ENCODE peak calls at places on chromosome X, in ten cellular contexts. One of them, this sample, is unnamed.

GRCh38 chrX:22247169-22247568 is 25.5 kb upstream of the CBLL2 start:
- DNase-seq in H1: no peak
- DNase-seq in neural crest cell: no peak
- DNase-seq in GM12865: no peak
- DNase-seq in choroid plexus epithelial cell: peak; percentile 48
- DNase-seq in CD14-positive monocyte: no peak
- DNase-seq in psoas muscle: no peak
- DNase-seq in AG09319: no peak
- DNase-seq in stomach: no peak
- DNase-seq in uterus: no peak
- DNase-seq in this sample: no peak

GRCh38 chrX:69101655-69102251 is 63.5 kb downstream of the PJA1 start:
- DNase-seq in H1: no peak
- DNase-seq in neural crest cell: no peak
- DNase-seq in GM12865: no peak
- DNase-seq in choroid plexus epithelial cell: no peak
- DNase-seq in CD14-positive monocyte: no peak
- DNase-seq in psoas muscle: no peak
- DNase-seq in AG09319: no peak
- DNase-seq in stomach: no peak
- DNase-seq in uterus: no peak
- DNase-seq in this sample: no peak

GRCh38 chrX:131816551-131817136 is 206.5 kb upstream of the STK26 start:
- DNase-seq in H1: no peak
- DNase-seq in neural crest cell: no peak
- DNase-seq in GM12865: peak; percentile 35
- DNase-seq in choroid plexus epithelial cell: no peak
- DNase-seq in CD14-positive monocyte: peak; percentile 85
- DNase-seq in psoas muscle: peak; percentile 65
- DNase-seq in AG09319: peak; percentile 74
- DNase-seq in stomach: peak; percentile 84
- DNase-seq in uterus: peak; percentile 72
- DNase-seq in this sample: peak; percentile 49

GRCh38 chrX:143429021-143429570 is 88.2 kb downstream of the SPANXN3 start:
- DNase-seq in H1: no peak
- DNase-seq in neural crest cell: no peak
- DNase-seq in GM12865: no peak
- DNase-seq in choroid plexus epithelial cell: no peak
- DNase-seq in CD14-positive monocyte: no peak
- DNase-seq in psoas muscle: no peak
- DNase-seq in AG09319: no peak
- DNase-seq in stomach: no peak
- DNase-seq in uterus: no peak
- DNase-seq in this sample: no peak

GRCh38 chrX:40478457-40479065 is 102.2 kb upstream of the ATP6AP2 start:
- DNase-seq in H1: no peak
- DNase-seq in neural crest cell: no peak
- DNase-seq in GM12865: no peak
- DNase-seq in choroid plexus epithelial cell: no peak
- DNase-seq in CD14-positive monocyte: no peak
- DNase-seq in psoas muscle: no peak
- DNase-seq in AG09319: no peak
- DNase-seq in stomach: no peak
- DNase-seq in uterus: no peak
- DNase-seq in this sample: no peak

GRCh38 chrX:131763674-131764073 is 219.8 kb downstream of the OR13H1 start:
- DNase-seq in H1: no peak
- DNase-seq in neural crest cell: no peak
- DNase-seq in GM12865: peak; percentile 72
- DNase-seq in choroid plexus epithelial cell: no peak
- DNase-seq in CD14-positive monocyte: no peak
- DNase-seq in psoas muscle: peak; percentile 79
- DNase-seq in AG09319: peak; percentile 78
- DNase-seq in stomach: peak; percentile 85
- DNase-seq in uterus: peak; percentile 77
- DNase-seq in this sample: no peak

GRCh38 chrX:150363561-150364346 is 637 bp downstream of the MAMLD1 start:
- DNase-seq in H1: no peak
- DNase-seq in neural crest cell: peak; percentile 5
- DNase-seq in GM12865: no peak
- DNase-seq in choroid plexus epithelial cell: peak; percentile 44
- DNase-seq in CD14-positive monocyte: no peak
- DNase-seq in psoas muscle: peak; percentile 63
- DNase-seq in AG09319: no peak
- DNase-seq in stomach: no peak
- DNase-seq in uterus: peak; percentile 27
- DNase-seq in this sample: no peak

GRCh38 chrX:47232803-47233332 is at the start of gene USP11:
- DNase-seq in H1: no peak
- DNase-seq in neural crest cell: peak; percentile 61
- DNase-seq in GM12865: peak; percentile 81
- DNase-seq in choroid plexus epithelial cell: peak; percentile 47
- DNase-seq in CD14-positive monocyte: no peak
- DNase-seq in psoas muscle: peak; percentile 80
- DNase-seq in AG09319: no peak
- DNase-seq in stomach: peak; percentile 38
- DNase-seq in uterus: peak; percentile 63
- DNase-seq in this sample: peak; percentile 48

DNA sequence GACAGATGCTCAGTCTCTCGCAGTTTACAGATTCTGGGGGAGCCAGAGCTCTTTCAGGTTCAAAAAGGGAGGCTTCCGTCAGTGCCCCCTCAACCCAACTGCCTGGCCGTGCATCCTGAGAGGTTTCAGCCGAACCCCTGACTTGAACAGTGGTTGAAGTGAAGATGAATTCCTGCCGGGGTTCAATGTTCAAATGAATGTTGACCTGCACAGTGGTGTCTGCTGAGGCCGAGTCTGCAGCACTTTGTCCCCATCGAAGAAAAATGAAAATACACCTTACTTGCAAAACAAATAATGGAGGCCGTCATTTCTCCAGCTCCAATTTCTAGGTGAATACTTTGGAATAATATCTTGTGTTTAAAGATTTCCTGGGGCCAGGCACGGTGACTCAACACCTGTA is 33.7 kb downstream of the GYG2 start:
- DNase-seq in H1: no peak
- DNase-seq in neural crest cell: no peak
- DNase-seq in GM12865: no peak
- DNase-seq in choroid plexus epithelial cell: no peak
- DNase-seq in CD14-positive monocyte: no peak
- DNase-seq in psoas muscle: no peak
- DNase-seq in AG09319: no peak
- DNase-seq in stomach: no peak
- DNase-seq in uterus: no peak
- DNase-seq in this sample: no peak
- TF ChIP-seq CTCF in H1: no peak
- TF ChIP-seq CTCF in neural crest cell: no peak
- TF ChIP-seq CTCF in GM12865: no peak
- TF ChIP-seq CTCF in choroid plexus epithelial cell: no peak
- TF ChIP-seq CTCF in CD14-positive monocyte: no peak
- TF ChIP-seq CTCF in psoas muscle: no peak
- TF ChIP-seq CTCF in AG09319: no peak
- TF ChIP-seq CTCF in stomach: no peak
- TF ChIP-seq CTCF in uterus: no peak
- TF ChIP-seq CTCF in this sample: no peak

GRCh38 chrX:3143043-3143799 is 102.0 kb downstream of the ARSF start:
- DNase-seq in H1: no peak
- DNase-seq in neural crest cell: no peak
- DNase-seq in GM12865: peak; percentile 6
- DNase-seq in choroid plexus epithelial cell: no peak
- DNase-seq in CD14-positive monocyte: no peak
- DNase-seq in psoas muscle: no peak
- DNase-seq in AG09319: no peak
- DNase-seq in stomach: no peak
- DNase-seq in uterus: no peak
- DNase-seq in this sample: no peak
- TF ChIP-seq CTCF in H1: no peak
- TF ChIP-seq CTCF in neural crest cell: no peak
- TF ChIP-seq CTCF in GM12865: no peak
- TF ChIP-seq CTCF in choroid plexus epithelial cell: no peak
- TF ChIP-seq CTCF in CD14-positive monocyte: no peak
- TF ChIP-seq CTCF in psoas muscle: no peak
- TF ChIP-seq CTCF in AG09319: no peak
- TF ChIP-seq CTCF in stomach: no peak
- TF ChIP-seq CTCF in uterus: no peak
- TF ChIP-seq CTCF in this sample: no peak

DNA sequence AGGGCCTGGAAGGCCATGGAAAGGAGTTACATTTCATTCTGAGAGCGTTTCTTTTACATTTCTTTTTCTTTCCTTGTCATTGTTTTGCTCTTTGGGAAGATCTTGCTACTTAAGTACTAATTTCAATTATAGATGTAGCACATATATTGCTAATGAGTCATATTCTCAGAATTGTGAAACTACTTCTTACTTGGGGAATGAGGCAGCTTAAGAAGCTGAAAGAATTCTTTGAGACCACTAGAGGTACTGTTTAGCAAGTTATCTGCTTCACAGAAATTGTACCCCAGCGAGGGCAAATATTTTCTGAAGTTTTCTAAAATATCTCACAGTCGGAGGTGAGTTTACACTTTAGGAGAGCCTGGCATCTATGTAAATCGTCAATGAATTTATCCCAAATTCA is 100.6 kb downstream of the AFF2 start:
- DNase-seq in H1: no peak
- DNase-seq in neural crest cell: no peak
- DNase-seq in GM12865: no peak
- DNase-seq in choroid plexus epithelial cell: peak; percentile 27
- DNase-seq in CD14-positive monocyte: no peak
- DNase-seq in psoas muscle: no peak
- DNase-seq in AG09319: no peak
- DNase-seq in stomach: no peak
- DNase-seq in uterus: no peak
- DNase-seq in this sample: no peak
- TF ChIP-seq CTCF in H1: no peak
- TF ChIP-seq CTCF in neural crest cell: no peak
- TF ChIP-seq CTCF in GM12865: no peak
- TF ChIP-seq CTCF in choroid plexus epithelial cell: no peak
- TF ChIP-seq CTCF in CD14-positive monocyte: no peak
- TF ChIP-seq CTCF in psoas muscle: no peak
- TF ChIP-seq CTCF in AG09319: no peak
- TF ChIP-seq CTCF in stomach: no peak
- TF ChIP-seq CTCF in uterus: no peak
- TF ChIP-seq CTCF in this sample: no peak

DNA sequence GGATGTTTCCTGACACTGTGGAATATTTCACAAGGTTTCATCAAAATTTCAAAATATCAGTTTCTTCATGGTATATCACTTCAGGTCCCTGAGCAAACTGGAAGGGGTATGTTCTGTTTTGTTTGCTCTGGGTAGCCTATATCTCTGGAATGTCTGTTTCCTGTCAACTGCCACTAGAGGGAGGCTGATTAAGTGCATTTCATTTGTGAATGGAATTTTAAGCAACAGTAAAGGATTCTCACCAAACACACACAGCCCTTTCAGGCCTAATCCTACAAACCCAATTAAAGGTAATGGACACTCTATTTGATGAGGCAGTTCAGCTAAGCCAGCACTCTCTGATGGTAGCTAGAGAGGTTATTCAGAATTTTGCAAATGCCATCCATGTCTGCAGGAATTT is 307.1 kb downstream of the TEX13A start:
- DNase-seq in H1: no peak
- DNase-seq in neural crest cell: no peak
- DNase-seq in GM12865: no peak
- DNase-seq in choroid plexus epithelial cell: peak; percentile 23
- DNase-seq in CD14-positive monocyte: no peak
- DNase-seq in psoas muscle: no peak
- DNase-seq in AG09319: no peak
- DNase-seq in stomach: no peak
- DNase-seq in uterus: no peak
- DNase-seq in this sample: no peak
- TF ChIP-seq CTCF in H1: peak; percentile 40
- TF ChIP-seq CTCF in neural crest cell: peak; percentile 61
- TF ChIP-seq CTCF in GM12865: peak; percentile 28
- TF ChIP-seq CTCF in choroid plexus epithelial cell: peak; percentile 53
- TF ChIP-seq CTCF in CD14-positive monocyte: no peak
- TF ChIP-seq CTCF in psoas muscle: peak; percentile 33
- TF ChIP-seq CTCF in AG09319: peak; percentile 38
- TF ChIP-seq CTCF in stomach: no peak
- TF ChIP-seq CTCF in uterus: no peak
- TF ChIP-seq CTCF in this sample: no peak